ENCODE peak calls at places on chromosomes 12 and 14, in six cellular contexts. One of them, this sample, is unnamed.
A peak's percentile ranks its signal among the peaks of the same experiment; 100 is the strongest.

GRCh38 chr12:75834591-75834990 is 197.0 kb downstream of the PHLDA1 start:
- DNase-seq in HepG2: no peak
- DNase-seq in K562: no peak
- DNase-seq in GM12878: no peak
- DNase-seq in HEK293T: no peak
- DNase-seq in IMR-90: peak; percentile 61
- DNase-seq in this sample: no peak

GRCh38 chr12:1173806-1174617 is 183.0 kb downstream of the ERC1 start:
- DNase-seq in K562: no peak
- DNase-seq in IMR-90: no peak
- DNase-seq in HepG2: no peak
- DNase-seq in HEK293T: no peak
- DNase-seq in GM12878: no peak
- DNase-seq in this sample: no peak

GRCh38 chr12:130405332-130405731 is 67.6 kb downstream of the PIWIL1 start:
- DNase-seq in HepG2: no peak
- DNase-seq in IMR-90: no peak
- DNase-seq in HEK293T: no peak
- DNase-seq in GM12878: no peak
- DNase-seq in K562: no peak
- DNase-seq in this sample: no peak

GRCh38 chr12:80352476-80352875 is 91.6 kb upstream of the PTPRQ start:
- DNase-seq in HepG2: no peak
- DNase-seq in GM12878: no peak
- DNase-seq in HEK293T: no peak
- DNase-seq in IMR-90: peak; percentile 4
- DNase-seq in K562: no peak
- DNase-seq in this sample: no peak

GRCh38 chr14:46108228-46108627 is 543.4 kb downstream of the RPL10L start:
- DNase-seq in IMR-90: no peak
- DNase-seq in GM12878: no peak
- DNase-seq in HEK293T: no peak
- DNase-seq in K562: no peak
- DNase-seq in HepG2: no peak
- DNase-seq in this sample: no peak

GRCh38 chr12:48810817-48811453 is 7.4 kb upstream of the CACNB3 start:
- DNase-seq in HEK293T: no peak
- DNase-seq in K562: no peak
- DNase-seq in HepG2: peak; percentile 34
- DNase-seq in IMR-90: peak; percentile 98
- DNase-seq in GM12878: no peak
- DNase-seq in this sample: no peak

GRCh38 chr12:132282031-132282949 is 47.1 kb downstream of the GALNT9 start:
- DNase-seq in K562: no peak
- DNase-seq in HepG2: peak; percentile 35
- DNase-seq in HEK293T: no peak
- DNase-seq in GM12878: no peak
- DNase-seq in IMR-90: no peak
- DNase-seq in this sample: no peak

GRCh38 chr12:69896653-69897381 is 71.8 kb downstream of the MYRFL start:
- DNase-seq in IMR-90: no peak
- DNase-seq in HepG2: no peak
- DNase-seq in HEK293T: no peak
- DNase-seq in GM12878: no peak
- DNase-seq in K562: no peak
- DNase-seq in this sample: no peak

GRCh38 chr12:3544296-3544965 is 53.4 kb downstream of the PRMT8 start:
- DNase-seq in K562: no peak
- DNase-seq in HepG2: peak; percentile 53
- DNase-seq in HEK293T: no peak
- DNase-seq in IMR-90: no peak
- DNase-seq in GM12878: no peak
- DNase-seq in this sample: no peak

GRCh38 chr14:94970937-94971730 is 186.2 kb downstream of the DICER1 start:
- DNase-seq in K562: no peak
- DNase-seq in HepG2: no peak
- DNase-seq in IMR-90: no peak
- DNase-seq in HEK293T: no peak
- DNase-seq in GM12878: no peak
- DNase-seq in this sample: no peak

GRCh38 chr14:95303107-95303506 is 16.6 kb downstream of the CLMN start:
- DNase-seq in HepG2: no peak
- DNase-seq in HEK293T: no peak
- DNase-seq in GM12878: no peak
- DNase-seq in K562: no peak
- DNase-seq in IMR-90: no peak
- DNase-seq in this sample: no peak

GRCh38 chr14:73125746-73126145 is 10.6 kb upstream of the PSEN1 start:
- DNase-seq in HEK293T: no peak
- DNase-seq in IMR-90: no peak
- DNase-seq in K562: no peak
- DNase-seq in HepG2: no peak
- DNase-seq in GM12878: no peak
- DNase-seq in this sample: no peak

GRCh38 chr12:78970041-78970440 is 105.5 kb downstream of the SYT1 start:
- DNase-seq in K562: no peak
- DNase-seq in HepG2: no peak
- DNase-seq in GM12878: no peak
- DNase-seq in IMR-90: peak; percentile 20
- DNase-seq in HEK293T: no peak
- DNase-seq in this sample: no peak

GRCh38 chr14:68546839-68547238 is 246.0 kb downstream of the ZFP36L1 start:
- DNase-seq in HEK293T: no peak
- DNase-seq in IMR-90: peak; percentile 88
- DNase-seq in K562: no peak
- DNase-seq in GM12878: no peak
- DNase-seq in HepG2: no peak
- DNase-seq in this sample: peak; percentile 25
- TF ChIP-seq BHLHE40 in HEK293T: no peak
- TF ChIP-seq BHLHE40 in IMR-90: peak; percentile 73
- TF ChIP-seq BHLHE40 in K562: no peak
- TF ChIP-seq BHLHE40 in GM12878: no peak
- TF ChIP-seq BHLHE40 in HepG2: no peak
- TF ChIP-seq BHLHE40 in this sample: no peak

DNA sequence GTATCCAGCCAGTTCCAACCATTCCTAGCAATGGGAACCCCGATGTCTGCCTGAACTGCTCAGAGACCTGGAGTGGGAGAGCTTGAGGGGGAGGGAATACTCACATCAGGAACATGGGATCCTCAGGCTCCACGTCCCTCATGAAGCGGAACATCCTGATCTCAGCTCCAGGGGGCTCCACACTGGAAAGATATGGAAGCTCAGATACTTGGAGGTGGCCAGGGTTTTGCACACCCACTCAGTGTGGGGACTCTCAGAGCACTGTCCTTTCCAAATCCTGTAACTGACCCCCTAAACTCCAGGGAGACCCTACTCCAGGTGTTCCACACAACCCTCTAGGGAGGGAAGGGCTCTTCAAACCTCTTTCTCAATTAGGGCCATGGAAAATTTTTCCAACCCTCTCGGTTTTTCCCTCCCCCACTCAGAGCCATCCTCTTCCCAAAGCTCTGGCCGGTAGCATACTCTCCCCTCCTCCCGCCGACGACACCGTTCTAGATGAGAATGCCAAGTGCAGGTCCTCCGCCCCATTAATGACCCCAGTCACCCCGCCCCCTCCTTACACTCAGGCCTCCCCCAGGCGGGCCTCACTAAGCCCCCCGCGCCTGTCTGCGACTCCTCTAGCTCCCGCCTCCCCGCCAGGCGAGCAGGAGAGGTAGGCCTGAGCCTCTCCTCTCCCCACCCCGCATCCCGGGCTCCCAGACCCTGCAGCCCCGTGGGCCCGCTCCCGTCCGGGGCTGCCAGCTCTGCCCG is 585 bp downstream of the MLF2 start:
- DNase-seq in HepG2: peak; percentile 51
- DNase-seq in GM12878: no peak
- DNase-seq in IMR-90: peak; percentile 62
- DNase-seq in HEK293T: peak; percentile 55
- DNase-seq in K562: peak; percentile 66
- DNase-seq in this sample: peak; percentile 86
- TF ChIP-seq BHLHE40 in HepG2: no peak
- TF ChIP-seq BHLHE40 in GM12878: no peak
- TF ChIP-seq BHLHE40 in IMR-90: no peak
- TF ChIP-seq BHLHE40 in HEK293T: no peak
- TF ChIP-seq BHLHE40 in K562: no peak
- TF ChIP-seq BHLHE40 in this sample: no peak

GRCh38 chr14:71022015-71022919 is 115.0 kb downstream of the PCNX1 start:
- DNase-seq in K562: no peak
- DNase-seq in HepG2: no peak
- DNase-seq in IMR-90: no peak
- DNase-seq in GM12878: no peak
- DNase-seq in HEK293T: no peak
- DNase-seq in this sample: no peak
- TF ChIP-seq BHLHE40 in K562: no peak
- TF ChIP-seq BHLHE40 in HepG2: no peak
- TF ChIP-seq BHLHE40 in IMR-90: no peak
- TF ChIP-seq BHLHE40 in GM12878: no peak
- TF ChIP-seq BHLHE40 in HEK293T: no peak
- TF ChIP-seq BHLHE40 in this sample: no peak

GRCh38 chr12:110247340-110248095 is 33.5 kb upstream of the ATP2A2 start:
- DNase-seq in HepG2: peak; percentile 89
- DNase-seq in GM12878: no peak
- DNase-seq in K562: no peak
- DNase-seq in IMR-90: no peak
- DNase-seq in HEK293T: no peak
- DNase-seq in this sample: peak; percentile 99
- TF ChIP-seq BHLHE40 in HepG2: peak; percentile 21
- TF ChIP-seq BHLHE40 in GM12878: no peak
- TF ChIP-seq BHLHE40 in K562: no peak
- TF ChIP-seq BHLHE40 in IMR-90: no peak
- TF ChIP-seq BHLHE40 in HEK293T: no peak
- TF ChIP-seq BHLHE40 in this sample: no peak

DNA sequence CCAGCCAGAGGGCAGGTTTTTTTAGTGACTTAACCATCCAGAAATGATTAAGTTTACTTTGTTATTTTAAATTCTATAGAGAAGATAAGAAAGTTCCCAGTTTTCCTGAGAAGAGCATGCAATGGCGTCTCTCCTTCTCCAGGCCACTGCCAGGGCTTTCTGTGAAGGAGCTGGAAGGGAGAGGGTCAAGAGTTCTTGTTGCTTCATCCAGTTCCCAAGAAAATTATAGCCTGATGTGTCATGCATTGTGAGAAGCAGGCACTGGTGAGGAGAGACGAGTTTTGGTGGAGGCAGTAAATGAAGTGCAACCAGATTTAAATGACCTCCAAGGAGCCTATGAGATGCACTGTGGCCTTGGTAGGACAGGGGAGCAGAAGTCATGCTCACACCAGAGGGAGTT is 14.2 kb downstream of the ELK3 start:
- DNase-seq in HEK293T: no peak
- DNase-seq in HepG2: no peak
- DNase-seq in IMR-90: peak; percentile 86
- DNase-seq in GM12878: no peak
- DNase-seq in K562: no peak
- DNase-seq in this sample: no peak
- TF ChIP-seq BHLHE40 in HEK293T: no peak
- TF ChIP-seq BHLHE40 in HepG2: no peak
- TF ChIP-seq BHLHE40 in IMR-90: no peak
- TF ChIP-seq BHLHE40 in GM12878: no peak
- TF ChIP-seq BHLHE40 in K562: no peak
- TF ChIP-seq BHLHE40 in this sample: no peak

GRCh38 chr14:36510078-36510799 is 9.8 kb downstream of the NKX2-1 start:
- DNase-seq in HepG2: no peak
- DNase-seq in GM12878: no peak
- DNase-seq in HEK293T: no peak
- DNase-seq in IMR-90: no peak
- DNase-seq in K562: no peak
- DNase-seq in this sample: no peak
- TF ChIP-seq BHLHE40 in HepG2: no peak
- TF ChIP-seq BHLHE40 in GM12878: no peak
- TF ChIP-seq BHLHE40 in HEK293T: no peak
- TF ChIP-seq BHLHE40 in IMR-90: no peak
- TF ChIP-seq BHLHE40 in K562: no peak
- TF ChIP-seq BHLHE40 in this sample: no peak

DNA sequence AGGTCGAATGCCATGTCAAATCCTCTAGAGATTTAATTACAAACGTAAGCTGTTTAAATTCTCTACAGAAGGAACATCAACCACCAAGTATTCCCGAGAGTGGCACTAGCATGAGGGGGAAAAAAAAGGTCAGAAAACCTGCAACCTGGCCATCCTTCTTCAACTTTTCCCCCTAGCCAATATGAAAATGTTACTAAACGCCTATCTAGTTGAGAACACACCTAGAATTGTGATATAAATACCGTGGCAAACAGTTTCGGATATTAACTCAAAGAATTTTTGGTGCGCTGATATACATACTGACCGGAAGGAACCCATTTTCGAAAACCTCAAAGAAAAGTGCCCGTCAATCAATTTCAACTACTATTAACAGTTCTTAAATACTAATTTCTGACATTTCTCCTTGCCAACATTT is 1.8 kb downstream of the HNRNPC start:
- DNase-seq in HEK293T: no peak
- DNase-seq in HepG2: no peak
- DNase-seq in IMR-90: no peak
- DNase-seq in K562: no peak
- DNase-seq in GM12878: no peak
- DNase-seq in this sample: no peak
- TF ChIP-seq BHLHE40 in HEK293T: no peak
- TF ChIP-seq BHLHE40 in HepG2: no peak
- TF ChIP-seq BHLHE40 in IMR-90: no peak
- TF ChIP-seq BHLHE40 in K562: no peak
- TF ChIP-seq BHLHE40 in GM12878: no peak
- TF ChIP-seq BHLHE40 in this sample: no peak

GRCh38 chr12:47206450-47206830 is 126.7 kb upstream of the AMIGO2 start:
- DNase-seq in HepG2: no peak
- DNase-seq in K562: no peak
- DNase-seq in HEK293T: no peak
- DNase-seq in IMR-90: no peak
- DNase-seq in GM12878: no peak
- DNase-seq in this sample: no peak

GRCh38 chr12:47207829-47208248 is 128.1 kb upstream of the AMIGO2 start:
- DNase-seq in K562: no peak
- DNase-seq in IMR-90: no peak
- DNase-seq in GM12878: peak; percentile 66
- DNase-seq in HEK293T: no peak
- DNase-seq in HepG2: no peak
- DNase-seq in this sample: no peak

GRCh38 chr12:47207005-47207717 is 127.4 kb upstream of the AMIGO2 start:
- DNase-seq in K562: no peak
- DNase-seq in IMR-90: no peak
- DNase-seq in HepG2: no peak
- DNase-seq in GM12878: peak; percentile 66
- DNase-seq in HEK293T: no peak
- DNase-seq in this sample: no peak

GRCh38 chr12:47210776-47211175 is 131.0 kb upstream of the AMIGO2 start:
- DNase-seq in HepG2: no peak
- DNase-seq in GM12878: no peak
- DNase-seq in IMR-90: no peak
- DNase-seq in K562: no peak
- DNase-seq in HEK293T: no peak
- DNase-seq in this sample: no peak

GRCh38 chr12:47209014-47209413 is 129.3 kb upstream of the AMIGO2 start:
- DNase-seq in K562: no peak
- DNase-seq in HepG2: no peak
- DNase-seq in IMR-90: no peak
- DNase-seq in GM12878: no peak
- DNase-seq in HEK293T: no peak
- DNase-seq in this sample: no peak
- TF ChIP-seq BHLHE40 in K562: no peak
- TF ChIP-seq BHLHE40 in HepG2: no peak
- TF ChIP-seq BHLHE40 in IMR-90: no peak
- TF ChIP-seq BHLHE40 in GM12878: no peak
- TF ChIP-seq BHLHE40 in HEK293T: no peak
- TF ChIP-seq BHLHE40 in this sample: no peak

GRCh38 chr12:95083938-95084337 is 10.5 kb upstream of the NR2C1 start:
- DNase-seq in K562: no peak
- DNase-seq in IMR-90: peak; percentile 89
- DNase-seq in HEK293T: peak; percentile 13
- DNase-seq in GM12878: no peak
- DNase-seq in HepG2: no peak
- DNase-seq in this sample: peak; percentile 65
- TF ChIP-seq BHLHE40 in K562: no peak
- TF ChIP-seq BHLHE40 in IMR-90: peak; percentile 34
- TF ChIP-seq BHLHE40 in HEK293T: no peak
- TF ChIP-seq BHLHE40 in GM12878: no peak
- TF ChIP-seq BHLHE40 in HepG2: no peak
- TF ChIP-seq BHLHE40 in this sample: no peak